ENCODE peak calls at places on chromosome 4, in eight cellular contexts. One of them, this sample, is unnamed.

GRCh38 chr4:2416564-2417195 is 1.8 kb downstream of the ZFYVE28 start:
- DNase-seq in AG04450: no peak
- DNase-seq in adrenal gland: no peak
- DNase-seq in CD8-positive, alpha-beta memory T cell: peak; percentile 25
- DNase-seq in lung: no peak
- DNase-seq in aorta: no peak
- DNase-seq in tibial nerve: no peak
- DNase-seq in A549: no peak
- DNase-seq in this sample: no peak

GRCh38 chr4:183721207-183722081 is 62.4 kb downstream of the TRAPPC11 start:
- DNase-seq in AG04450: no peak
- DNase-seq in adrenal gland: peak; percentile 79
- DNase-seq in CD8-positive, alpha-beta memory T cell: peak; percentile 44
- DNase-seq in lung: peak; percentile 74
- DNase-seq in aorta: peak; percentile 69
- DNase-seq in tibial nerve: no peak
- DNase-seq in A549: peak; percentile 89
- DNase-seq in this sample: peak; percentile 14

GRCh38 chr4:112938461-112939058 is 110.9 kb upstream of the ANK2 start:
- DNase-seq in AG04450: peak; percentile 1
- DNase-seq in adrenal gland: no peak
- DNase-seq in CD8-positive, alpha-beta memory T cell: no peak
- DNase-seq in lung: no peak
- DNase-seq in aorta: no peak
- DNase-seq in tibial nerve: no peak
- DNase-seq in A549: peak; percentile 27
- DNase-seq in this sample: peak; percentile 4

GRCh38 chr4:142812091-142812490 is 34.0 kb downstream of the INPP4B start:
- DNase-seq in AG04450: no peak
- DNase-seq in adrenal gland: no peak
- DNase-seq in CD8-positive, alpha-beta memory T cell: no peak
- DNase-seq in lung: no peak
- DNase-seq in aorta: no peak
- DNase-seq in tibial nerve: no peak
- DNase-seq in A549: no peak
- DNase-seq in this sample: no peak

GRCh38 chr4:59671037-59671436 is 1529.1 kb upstream of the ADGRL3 start:
- DNase-seq in AG04450: no peak
- DNase-seq in adrenal gland: no peak
- DNase-seq in CD8-positive, alpha-beta memory T cell: no peak
- DNase-seq in lung: no peak
- DNase-seq in aorta: no peak
- DNase-seq in tibial nerve: no peak
- DNase-seq in A549: no peak
- DNase-seq in this sample: no peak

GRCh38 chr4:80386281-80386886 is 50.9 kb downstream of the CFAP299 start:
- DNase-seq in AG04450: no peak
- DNase-seq in adrenal gland: no peak
- DNase-seq in CD8-positive, alpha-beta memory T cell: no peak
- DNase-seq in lung: no peak
- DNase-seq in aorta: no peak
- DNase-seq in tibial nerve: no peak
- DNase-seq in A549: no peak
- DNase-seq in this sample: no peak

GRCh38 chr4:8359193-8359592 is 81.3 kb downstream of the ACOX3 start:
- DNase-seq in AG04450: no peak
- DNase-seq in adrenal gland: no peak
- DNase-seq in CD8-positive, alpha-beta memory T cell: no peak
- DNase-seq in lung: no peak
- DNase-seq in aorta: no peak
- DNase-seq in tibial nerve: no peak
- DNase-seq in A549: no peak
- DNase-seq in this sample: no peak

GRCh38 chr4:3706565-3707422 is 59.4 kb upstream of the ADRA2C start:
- DNase-seq in AG04450: no peak
- DNase-seq in adrenal gland: no peak
- DNase-seq in CD8-positive, alpha-beta memory T cell: no peak
- DNase-seq in lung: no peak
- DNase-seq in aorta: peak; percentile 36
- DNase-seq in tibial nerve: peak; percentile 1
- DNase-seq in A549: no peak
- DNase-seq in this sample: no peak

GRCh38 chr4:189029961-189030360 is 890.7 kb downstream of the TRIML1 start:
- DNase-seq in AG04450: no peak
- DNase-seq in adrenal gland: no peak
- DNase-seq in CD8-positive, alpha-beta memory T cell: no peak
- DNase-seq in lung: no peak
- DNase-seq in aorta: no peak
- DNase-seq in tibial nerve: no peak
- DNase-seq in A549: no peak
- DNase-seq in this sample: no peak

GRCh38 chr4:27666943-27667342 is 806.3 kb downstream of the STIM2 start:
- DNase-seq in AG04450: no peak
- DNase-seq in adrenal gland: no peak
- DNase-seq in CD8-positive, alpha-beta memory T cell: no peak
- DNase-seq in lung: no peak
- DNase-seq in aorta: no peak
- DNase-seq in tibial nerve: no peak
- DNase-seq in A549: peak; percentile 26
- DNase-seq in this sample: no peak

GRCh38 chr4:62191446-62191845 is 991.3 kb downstream of the ADGRL3 start:
- DNase-seq in AG04450: no peak
- DNase-seq in adrenal gland: no peak
- DNase-seq in CD8-positive, alpha-beta memory T cell: no peak
- DNase-seq in lung: no peak
- DNase-seq in aorta: no peak
- DNase-seq in tibial nerve: no peak
- DNase-seq in A549: no peak
- DNase-seq in this sample: no peak

GRCh38 chr4:177441061-177441802 is 1.0 kb downstream of the AGA start:
- DNase-seq in AG04450: no peak
- DNase-seq in adrenal gland: no peak
- DNase-seq in CD8-positive, alpha-beta memory T cell: peak; percentile 26
- DNase-seq in lung: no peak
- DNase-seq in aorta: no peak
- DNase-seq in tibial nerve: no peak
- DNase-seq in A549: peak; percentile 35
- DNase-seq in this sample: peak; percentile 31

GRCh38 chr4:38583102-38583501 is 80.9 kb upstream of the KLF3 start:
- DNase-seq in AG04450: no peak
- DNase-seq in adrenal gland: no peak
- DNase-seq in CD8-positive, alpha-beta memory T cell: no peak
- DNase-seq in lung: no peak
- DNase-seq in aorta: no peak
- DNase-seq in tibial nerve: no peak
- DNase-seq in A549: no peak
- DNase-seq in this sample: no peak

GRCh38 chr4:87926554-87927098 is 48.9 kb upstream of the SPP1 start:
- DNase-seq in AG04450: no peak
- DNase-seq in adrenal gland: no peak
- DNase-seq in CD8-positive, alpha-beta memory T cell: no peak
- DNase-seq in lung: no peak
- DNase-seq in aorta: no peak
- DNase-seq in tibial nerve: no peak
- DNase-seq in A549: no peak
- DNase-seq in this sample: no peak

GRCh38 chr4:57147335-57148060 is 37.3 kb upstream of the IGFBP7 start:
- DNase-seq in AG04450: no peak
- DNase-seq in adrenal gland: no peak
- DNase-seq in CD8-positive, alpha-beta memory T cell: no peak
- DNase-seq in lung: no peak
- DNase-seq in aorta: no peak
- DNase-seq in tibial nerve: no peak
- DNase-seq in A549: no peak
- DNase-seq in this sample: no peak

GRCh38 chr4:45453258-45453841 is 670.5 kb downstream of the GABRG1 start:
- DNase-seq in AG04450: no peak
- DNase-seq in adrenal gland: no peak
- DNase-seq in CD8-positive, alpha-beta memory T cell: no peak
- DNase-seq in lung: no peak
- DNase-seq in aorta: no peak
- DNase-seq in tibial nerve: no peak
- DNase-seq in A549: peak; percentile 9
- DNase-seq in this sample: no peak

GRCh38 chr4:113145519-113146291 is 96.3 kb downstream of the ANK2 start:
- DNase-seq in AG04450: no peak
- DNase-seq in adrenal gland: no peak
- DNase-seq in CD8-positive, alpha-beta memory T cell: no peak
- DNase-seq in lung: no peak
- DNase-seq in aorta: no peak
- DNase-seq in tibial nerve: no peak
- DNase-seq in A549: no peak
- DNase-seq in this sample: no peak

DNA sequence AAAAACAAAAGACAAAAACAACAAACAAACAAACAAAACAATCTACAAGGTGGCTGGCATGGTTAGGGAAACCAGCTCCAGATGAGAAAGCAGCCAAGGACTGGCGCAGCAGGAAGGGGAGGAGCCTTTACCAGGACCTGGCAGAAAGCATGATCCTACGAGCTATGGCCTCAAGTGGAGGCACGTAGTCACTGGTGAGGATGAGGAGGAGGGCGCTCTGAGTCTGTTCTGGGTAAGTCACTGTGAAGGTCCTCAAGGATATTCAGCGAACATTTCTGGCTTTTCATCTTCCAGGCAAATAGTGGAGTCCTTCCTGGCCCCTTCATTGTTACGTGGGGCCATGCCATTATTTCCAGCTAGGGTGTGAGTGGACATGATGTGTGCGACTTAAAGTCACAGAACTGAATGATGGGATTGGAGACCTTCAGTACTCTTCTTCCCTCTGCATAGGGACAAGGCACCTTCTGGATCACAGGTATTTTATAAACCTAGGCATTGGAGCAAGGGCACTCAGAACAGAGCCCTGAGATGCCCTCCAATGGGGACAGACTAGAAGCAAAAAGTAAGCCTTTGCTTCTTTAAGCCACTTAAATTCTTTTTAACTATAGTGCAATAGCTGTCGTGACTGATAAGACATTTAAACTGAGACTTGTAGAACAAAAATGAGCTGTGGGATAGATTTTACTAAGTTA is 771.3 kb downstream of the RAB28 start:
- DNase-seq in AG04450: no peak
- DNase-seq in adrenal gland: no peak
- DNase-seq in CD8-positive, alpha-beta memory T cell: no peak
- DNase-seq in lung: no peak
- DNase-seq in aorta: no peak
- DNase-seq in tibial nerve: no peak
- DNase-seq in A549: no peak
- DNase-seq in this sample: no peak
- H3K27ac ChIP-seq in AG04450: no peak overlapping the region
- H3K27ac ChIP-seq in adrenal gland: no peak overlapping the region
- H3K27ac ChIP-seq in CD8-positive, alpha-beta memory T cell: no peak overlapping the region
- H3K27ac ChIP-seq in lung: no peak overlapping the region
- H3K27ac ChIP-seq in aorta: no peak overlapping the region
- H3K27ac ChIP-seq in tibial nerve: no peak overlapping the region
- H3K27ac ChIP-seq in A549: no peak overlapping the region
- H3K27ac ChIP-seq in this sample: no peak overlapping the region

GRCh38 chr4:163758032-163758431 is 263.5 kb downstream of the TMA16 start:
- DNase-seq in AG04450: no peak
- DNase-seq in adrenal gland: no peak
- DNase-seq in CD8-positive, alpha-beta memory T cell: no peak
- DNase-seq in lung: no peak
- DNase-seq in aorta: no peak
- DNase-seq in tibial nerve: no peak
- DNase-seq in A549: no peak
- DNase-seq in this sample: no peak

DNA sequence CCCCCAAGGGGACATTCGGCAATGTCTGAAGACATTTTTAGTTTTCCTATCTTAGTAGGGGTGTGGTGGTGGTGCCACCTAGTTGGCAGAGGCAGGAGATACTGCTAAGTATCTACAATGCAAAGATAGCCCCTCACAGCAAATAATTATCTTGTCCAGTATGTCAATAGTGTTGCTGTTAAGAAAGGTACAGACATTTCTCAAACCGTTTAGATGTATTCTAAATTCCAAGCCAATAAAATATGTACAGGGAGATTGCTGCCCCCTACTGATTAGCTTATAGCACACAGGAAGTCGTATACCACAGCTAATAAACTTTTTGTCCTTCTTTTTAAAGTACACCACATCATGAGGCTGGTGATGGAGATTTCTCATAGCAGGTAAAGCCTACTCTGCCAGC is 260.5 kb downstream of the TMA16 start:
- DNase-seq in AG04450: no peak
- DNase-seq in adrenal gland: no peak
- DNase-seq in CD8-positive, alpha-beta memory T cell: peak; percentile 12
- DNase-seq in lung: no peak
- DNase-seq in aorta: no peak
- DNase-seq in tibial nerve: no peak
- DNase-seq in A549: peak; percentile 7
- DNase-seq in this sample: no peak
- H3K9me3 ChIP-seq in AG04450: no peaks in the 10 kb centered on the region
- H3K9me3 ChIP-seq in adrenal gland: no peaks in the 10 kb centered on the region
- H3K9me3 ChIP-seq in CD8-positive, alpha-beta memory T cell: no peaks in the 10 kb centered on the region
- H3K9me3 ChIP-seq in lung: no peaks in the 10 kb centered on the region
- H3K9me3 ChIP-seq in aorta: no peaks in the 10 kb centered on the region
- H3K9me3 ChIP-seq in tibial nerve: no peaks in the 10 kb centered on the region
- H3K9me3 ChIP-seq in A549: no peaks in the 10 kb centered on the region
- H3K9me3 ChIP-seq in this sample: no peaks in the 10 kb centered on the region

DNA sequence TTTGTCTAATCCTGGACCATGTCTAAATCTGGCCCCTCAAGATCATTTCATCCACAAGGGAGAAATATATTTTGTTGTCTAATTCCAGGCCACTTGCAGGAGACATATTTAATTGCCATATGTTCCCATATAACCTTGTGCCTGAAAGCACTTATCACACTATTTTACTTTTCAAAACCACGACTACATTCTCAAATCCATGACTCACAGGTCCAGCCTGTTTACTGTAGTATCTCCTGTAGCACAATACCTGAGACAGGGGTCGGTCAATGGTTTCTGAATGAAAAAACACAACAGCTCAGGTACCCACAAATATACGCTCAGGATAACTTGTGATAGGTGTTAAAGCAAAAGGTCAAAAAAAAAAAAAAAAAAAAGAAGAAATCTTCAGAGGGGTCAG is 60.9 kb downstream of the SEC24D start:
- DNase-seq in AG04450: no peak
- DNase-seq in adrenal gland: no peak
- DNase-seq in CD8-positive, alpha-beta memory T cell: no peak
- DNase-seq in lung: no peak
- DNase-seq in aorta: no peak
- DNase-seq in tibial nerve: no peak
- DNase-seq in A549: no peak
- DNase-seq in this sample: no peak
- H3K27ac ChIP-seq in AG04450: no peak overlapping the region
- H3K27ac ChIP-seq in adrenal gland: no peak overlapping the region
- H3K27ac ChIP-seq in CD8-positive, alpha-beta memory T cell: no peak overlapping the region
- H3K27ac ChIP-seq in lung: no peak overlapping the region
- H3K27ac ChIP-seq in aorta: peak overlapping the region; percentile 43
- H3K27ac ChIP-seq in tibial nerve: no peak overlapping the region
- H3K27ac ChIP-seq in A549: no peak overlapping the region
- H3K27ac ChIP-seq in this sample: no peak overlapping the region

DNA sequence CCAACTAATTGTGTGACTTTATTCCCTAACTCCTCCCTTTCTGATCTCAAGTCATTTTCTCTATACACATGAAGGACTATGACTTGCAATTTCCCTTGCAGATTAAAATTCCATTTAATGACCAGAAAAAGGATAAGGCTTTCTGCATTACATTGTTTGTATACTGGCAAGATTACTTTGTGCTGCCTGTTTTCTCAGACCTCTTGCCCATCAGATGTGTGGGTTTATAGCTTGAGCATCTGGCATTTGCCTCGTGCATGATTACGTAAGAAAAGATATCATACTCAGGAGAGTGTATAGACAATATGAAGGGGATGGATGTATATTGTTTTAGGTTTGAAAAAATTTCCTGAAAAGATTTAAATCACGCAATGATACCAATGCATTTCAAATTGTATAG is 593.8 kb upstream of the SLIT2 start:
- DNase-seq in AG04450: no peak
- DNase-seq in adrenal gland: no peak
- DNase-seq in CD8-positive, alpha-beta memory T cell: no peak
- DNase-seq in lung: no peak
- DNase-seq in aorta: no peak
- DNase-seq in tibial nerve: no peak
- DNase-seq in A549: no peak
- DNase-seq in this sample: no peak
- H3K9me3 ChIP-seq in AG04450: no peaks in the 10 kb centered on the region
- H3K9me3 ChIP-seq in adrenal gland: no peaks in the 10 kb centered on the region
- H3K9me3 ChIP-seq in CD8-positive, alpha-beta memory T cell: no peaks in the 10 kb centered on the region
- H3K9me3 ChIP-seq in lung: no peaks in the 10 kb centered on the region
- H3K9me3 ChIP-seq in aorta: no peaks in the 10 kb centered on the region
- H3K9me3 ChIP-seq in tibial nerve: no peaks in the 10 kb centered on the region
- H3K9me3 ChIP-seq in A549: no peaks in the 10 kb centered on the region
- H3K9me3 ChIP-seq in this sample: no peaks in the 10 kb centered on the region